ENCODE peak calls at places on chromosomes 6 and 20, in seven cellular contexts. One of them, this sample, is unnamed.

GRCh38 chr20:56430471-56430870 is 18.4 kb downstream of the CASS4 start:
- DNase-seq in astrocyte of the spinal cord: no peak
- DNase-seq in Peyer's patch: no peak
- DNase-seq in psoas muscle: no peak
- DNase-seq in lower leg skin: peak; percentile 59
- DNase-seq in heart left ventricle: no peak
- DNase-seq in A549: no peak
- DNase-seq in this sample: no peak

GRCh38 chr6:142861711-142862110 is 83.3 kb downstream of the HIVEP2 start:
- DNase-seq in astrocyte of the spinal cord: no peak
- DNase-seq in Peyer's patch: no peak
- DNase-seq in A549: no peak
- DNase-seq in lower leg skin: no peak
- DNase-seq in psoas muscle: no peak
- DNase-seq in heart left ventricle: no peak
- DNase-seq in this sample: no peak

GRCh38 chr6:15572296-15573016 is 90.4 kb downstream of the DTNBP1 start:
- DNase-seq in Peyer's patch: no peak
- DNase-seq in psoas muscle: no peak
- DNase-seq in A549: no peak
- DNase-seq in astrocyte of the spinal cord: no peak
- DNase-seq in heart left ventricle: no peak
- DNase-seq in lower leg skin: no peak
- DNase-seq in this sample: no peak

GRCh38 chr20:17024513-17025105 is 202.2 kb upstream of the PCSK2 start:
- DNase-seq in heart left ventricle: no peak
- DNase-seq in lower leg skin: no peak
- DNase-seq in psoas muscle: no peak
- DNase-seq in Peyer's patch: no peak
- DNase-seq in A549: peak; percentile 26
- DNase-seq in astrocyte of the spinal cord: peak; percentile 51
- DNase-seq in this sample: peak; percentile 34

GRCh38 chr6:1473166-1473565 is 83.8 kb downstream of the FOXF2 start:
- DNase-seq in A549: no peak
- DNase-seq in Peyer's patch: no peak
- DNase-seq in psoas muscle: no peak
- DNase-seq in astrocyte of the spinal cord: no peak
- DNase-seq in lower leg skin: no peak
- DNase-seq in heart left ventricle: no peak
- DNase-seq in this sample: no peak

GRCh38 chr20:46035713-46036112 is 6.7 kb downstream of the SLC12A5 start:
- DNase-seq in Peyer's patch: no peak
- DNase-seq in heart left ventricle: no peak
- DNase-seq in lower leg skin: no peak
- DNase-seq in astrocyte of the spinal cord: no peak
- DNase-seq in A549: no peak
- DNase-seq in psoas muscle: no peak
- DNase-seq in this sample: no peak

GRCh38 chr6:1091905-1092304 is 220.0 kb upstream of the FOXQ1 start:
- DNase-seq in astrocyte of the spinal cord: no peak
- DNase-seq in psoas muscle: no peak
- DNase-seq in A549: no peak
- DNase-seq in Peyer's patch: no peak
- DNase-seq in lower leg skin: no peak
- DNase-seq in heart left ventricle: no peak
- DNase-seq in this sample: no peak

GRCh38 chr20:23456416-23456815 is 3.7 kb upstream of the CST11 start:
- DNase-seq in heart left ventricle: no peak
- DNase-seq in psoas muscle: no peak
- DNase-seq in Peyer's patch: no peak
- DNase-seq in astrocyte of the spinal cord: no peak
- DNase-seq in lower leg skin: no peak
- DNase-seq in A549: no peak
- DNase-seq in this sample: no peak

GRCh38 chr6:40346241-40346640 is 240.9 kb downstream of the LRFN2 start:
- DNase-seq in astrocyte of the spinal cord: no peak
- DNase-seq in A549: no peak
- DNase-seq in heart left ventricle: no peak
- DNase-seq in lower leg skin: peak; percentile 37
- DNase-seq in Peyer's patch: no peak
- DNase-seq in psoas muscle: no peak
- DNase-seq in this sample: no peak

GRCh38 chr6:145789443-145789842 is 25.2 kb downstream of the FBXO30 start:
- DNase-seq in astrocyte of the spinal cord: no peak
- DNase-seq in lower leg skin: no peak
- DNase-seq in A549: no peak
- DNase-seq in psoas muscle: peak; percentile 80
- DNase-seq in heart left ventricle: no peak
- DNase-seq in Peyer's patch: no peak
- DNase-seq in this sample: no peak

GRCh38 chr6:160139420-160139851 is 17.8 kb downstream of the SLC22A1 start:
- DNase-seq in psoas muscle: no peak
- DNase-seq in heart left ventricle: no peak
- DNase-seq in A549: peak; percentile 62
- DNase-seq in Peyer's patch: no peak
- DNase-seq in lower leg skin: peak; percentile 64
- DNase-seq in astrocyte of the spinal cord: peak; percentile 88
- DNase-seq in this sample: peak; percentile 26

GRCh38 chr20:9518776-9519175 is 4.4 kb downstream of the LAMP5 start:
- DNase-seq in A549: no peak
- DNase-seq in psoas muscle: no peak
- DNase-seq in astrocyte of the spinal cord: no peak
- DNase-seq in heart left ventricle: no peak
- DNase-seq in Peyer's patch: no peak
- DNase-seq in lower leg skin: no peak
- DNase-seq in this sample: no peak

GRCh38 chr6:72819609-72820008 is 197.7 kb downstream of the KCNQ5 start:
- DNase-seq in Peyer's patch: no peak
- DNase-seq in heart left ventricle: no peak
- DNase-seq in A549: no peak
- DNase-seq in psoas muscle: peak; percentile 74
- DNase-seq in astrocyte of the spinal cord: no peak
- DNase-seq in lower leg skin: no peak
- DNase-seq in this sample: no peak

GRCh38 chr20:63234693-63235398 is 859 bp upstream of the BIRC7 start:
- DNase-seq in psoas muscle: no peak
- DNase-seq in Peyer's patch: no peak
- DNase-seq in astrocyte of the spinal cord: no peak
- DNase-seq in lower leg skin: no peak
- DNase-seq in heart left ventricle: no peak
- DNase-seq in A549: peak; percentile 78
- DNase-seq in this sample: no peak

GRCh38 chr6:34518669-34519365 is 37.3 kb downstream of the SPDEF start:
- DNase-seq in lower leg skin: no peak
- DNase-seq in A549: no peak
- DNase-seq in astrocyte of the spinal cord: no peak
- DNase-seq in psoas muscle: peak; percentile 23
- DNase-seq in heart left ventricle: peak; percentile 3
- DNase-seq in Peyer's patch: no peak
- DNase-seq in this sample: no peak

GRCh38 chr6:155171109-155171746 is 92.6 kb upstream of the CLDN20 start:
- DNase-seq in A549: peak; percentile 67
- DNase-seq in Peyer's patch: no peak
- DNase-seq in lower leg skin: peak; percentile 93
- DNase-seq in heart left ventricle: no peak
- DNase-seq in astrocyte of the spinal cord: peak; percentile 93
- DNase-seq in psoas muscle: peak; percentile 73
- DNase-seq in this sample: peak; percentile 84
- H3K4me3 ChIP-seq in A549: no peak overlapping the region
- H3K4me3 ChIP-seq in Peyer's patch: no peak overlapping the region
- H3K4me3 ChIP-seq in lower leg skin: no peak overlapping the region
- H3K4me3 ChIP-seq in heart left ventricle: no peak overlapping the region
- H3K4me3 ChIP-seq in astrocyte of the spinal cord: peak overlapping the region; percentile 3
- H3K4me3 ChIP-seq in psoas muscle: peak overlapping the region; percentile 23
- H3K4me3 ChIP-seq in this sample: no peak overlapping the region

GRCh38 chr6:49453221-49453620 is 9.8 kb downstream of the MMUT start:
- DNase-seq in Peyer's patch: no peak
- DNase-seq in psoas muscle: no peak
- DNase-seq in A549: peak; percentile 7
- DNase-seq in lower leg skin: no peak
- DNase-seq in astrocyte of the spinal cord: peak; percentile 10
- DNase-seq in heart left ventricle: no peak
- DNase-seq in this sample: no peak
- TF ChIP-seq CTCF in Peyer's patch: peak; percentile 30
- TF ChIP-seq CTCF in psoas muscle: peak; percentile 16
- TF ChIP-seq CTCF in A549: peak; percentile 47
- TF ChIP-seq CTCF in lower leg skin: no peak
- TF ChIP-seq CTCF in astrocyte of the spinal cord: peak; percentile 35
- TF ChIP-seq CTCF in heart left ventricle: peak; percentile 36
- TF ChIP-seq CTCF in this sample: peak; percentile 22

GRCh38 chr6:167802339-167802738 is 24.4 kb upstream of the AFDN start:
- DNase-seq in Peyer's patch: no peak
- DNase-seq in lower leg skin: peak; percentile 36
- DNase-seq in heart left ventricle: no peak
- DNase-seq in psoas muscle: no peak
- DNase-seq in A549: no peak
- DNase-seq in astrocyte of the spinal cord: no peak
- DNase-seq in this sample: no peak
- H3K4me3 ChIP-seq in Peyer's patch: no peak overlapping the region
- H3K4me3 ChIP-seq in lower leg skin: no peak overlapping the region
- H3K4me3 ChIP-seq in heart left ventricle: no peak overlapping the region
- H3K4me3 ChIP-seq in psoas muscle: no peak overlapping the region
- H3K4me3 ChIP-seq in A549: no peak overlapping the region
- H3K4me3 ChIP-seq in astrocyte of the spinal cord: no peak overlapping the region
- H3K4me3 ChIP-seq in this sample: no peak overlapping the region

DNA sequence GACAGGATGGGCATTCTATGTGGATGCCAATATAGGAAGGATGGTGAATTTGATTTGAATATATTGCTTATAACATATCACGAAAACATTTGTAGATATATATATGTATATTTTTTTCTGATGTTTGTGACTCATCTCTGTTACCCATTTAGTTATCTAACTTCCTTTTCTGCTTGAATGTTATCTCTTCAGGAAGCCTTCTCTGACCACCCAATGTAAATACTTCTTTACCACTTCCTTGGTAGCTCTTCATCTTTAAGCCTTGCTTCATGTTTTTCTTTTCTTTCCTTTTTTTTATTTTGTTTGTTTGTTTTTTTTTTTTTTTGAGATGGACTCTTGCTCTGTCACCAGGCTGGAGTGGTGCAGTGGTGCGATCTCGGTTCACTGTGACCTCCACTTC is 260.5 kb upstream of the EPHA7 start:
- DNase-seq in A549: no peak
- DNase-seq in heart left ventricle: no peak
- DNase-seq in Peyer's patch: no peak
- DNase-seq in astrocyte of the spinal cord: peak; percentile 4
- DNase-seq in psoas muscle: no peak
- DNase-seq in lower leg skin: no peak
- DNase-seq in this sample: no peak
- TF ChIP-seq CTCF in A549: no peak
- TF ChIP-seq CTCF in heart left ventricle: no peak
- TF ChIP-seq CTCF in Peyer's patch: no peak
- TF ChIP-seq CTCF in astrocyte of the spinal cord: no peak
- TF ChIP-seq CTCF in psoas muscle: no peak
- TF ChIP-seq CTCF in lower leg skin: no peak
- TF ChIP-seq CTCF in this sample: no peak

DNA sequence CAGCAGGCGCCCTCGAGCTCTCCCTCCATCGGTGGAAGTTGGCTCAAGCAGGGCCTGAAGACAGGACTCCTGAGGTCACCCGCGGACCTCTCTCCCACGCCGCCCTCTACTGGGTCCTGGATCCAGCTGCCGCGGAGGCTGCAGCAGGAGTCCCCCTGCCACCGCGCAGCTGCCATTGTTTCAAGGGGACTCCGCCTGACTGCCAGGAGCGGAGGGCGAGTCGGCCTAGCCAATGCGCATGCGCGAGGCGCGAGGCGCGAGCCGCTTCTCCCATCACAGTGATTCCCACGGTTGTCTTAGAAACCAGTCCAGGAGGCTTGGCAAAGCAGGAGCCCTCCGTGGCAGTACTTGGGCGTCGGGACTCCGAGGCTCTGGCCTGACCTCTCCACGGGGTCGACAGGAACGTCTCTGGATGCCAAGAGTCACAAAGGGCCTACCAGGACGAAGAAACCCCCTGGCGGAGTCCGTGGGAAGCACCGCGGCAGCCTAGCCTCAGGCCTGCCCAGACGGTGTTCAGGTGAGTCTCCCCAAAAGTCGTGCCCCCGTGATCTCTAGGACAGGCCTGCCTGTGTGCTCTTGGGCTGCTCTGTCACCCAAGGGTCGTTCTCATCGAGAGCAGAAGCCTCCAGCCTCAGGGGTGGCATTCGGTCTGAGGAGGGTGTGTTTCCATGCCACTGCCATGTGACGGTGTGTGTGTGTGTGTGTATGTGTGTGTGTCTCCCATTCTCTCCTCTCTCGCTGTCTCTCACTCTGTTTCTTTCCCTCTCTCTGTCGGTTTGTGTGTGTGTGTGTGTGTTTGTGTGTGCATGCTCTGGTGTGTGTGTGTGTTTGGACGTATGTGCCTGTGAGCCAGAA is 290.6 kb upstream of the ZNF337 start:
- DNase-seq in astrocyte of the spinal cord: peak; percentile 22
- DNase-seq in A549: peak; percentile 69
- DNase-seq in psoas muscle: peak; percentile 72
- DNase-seq in heart left ventricle: peak; percentile 43
- DNase-seq in Peyer's patch: no peak
- DNase-seq in lower leg skin: peak; percentile 87
- DNase-seq in this sample: no peak
- H3K4me3 ChIP-seq in astrocyte of the spinal cord: peak overlapping the region; percentile 26
- H3K4me3 ChIP-seq in A549: peak overlapping the region; percentile 50
- H3K4me3 ChIP-seq in psoas muscle: peak overlapping the region; percentile 57
- H3K4me3 ChIP-seq in heart left ventricle: peak overlapping the region; percentile 52
- H3K4me3 ChIP-seq in Peyer's patch: peak overlapping the region; percentile 42
- H3K4me3 ChIP-seq in lower leg skin: no peak overlapping the region
- H3K4me3 ChIP-seq in this sample: peak overlapping the region; percentile 26

GRCh38 chr20:21767739-21768223 is 62.3 kb downstream of the PAX1 start:
- DNase-seq in lower leg skin: no peak
- DNase-seq in psoas muscle: no peak
- DNase-seq in Peyer's patch: no peak
- DNase-seq in astrocyte of the spinal cord: no peak
- DNase-seq in A549: peak; percentile 36
- DNase-seq in heart left ventricle: no peak
- DNase-seq in this sample: no peak
- TF ChIP-seq CTCF in lower leg skin: no peak
- TF ChIP-seq CTCF in psoas muscle: no peak
- TF ChIP-seq CTCF in Peyer's patch: no peak
- TF ChIP-seq CTCF in astrocyte of the spinal cord: no peak
- TF ChIP-seq CTCF in A549: peak; percentile 31
- TF ChIP-seq CTCF in heart left ventricle: no peak
- TF ChIP-seq CTCF in this sample: no peak

This sample was measured in retinal pigment epithelial cell.